ENCODE peak calls at places on chromosome 20, in five cellular contexts. N is stomach, K is transverse colon, T is heart left ventricle, E is IMR-90. F is an unnamed sample. For H3K27me3 and H3K4me1, the result is how much of the 10 kb centered on the place peaks cover.

GRCh38 chr20:64065973-64066341 is 3.0 kb downstream of the TCEA2 start:
- DNase-seq in N (no peak), K (peak), T (no peak), E (peak), F (no peak)

GRCh38 chr20:51331466-51331865 is 211.1 kb downstream of the NFATC2 start:
- DNase-seq in N (no peak), K (no peak), T (no peak), E (peak), F (no peak)

GRCh38 chr20:13102237-13102636 is 93.5 kb downstream of the SPTLC3 start:
- DNase-seq in N (no peak), K (no peak), T (no peak), E (peak), F (no peak)

GRCh38 chr20:35695245-35695749 is 3.9 kb downstream of the NFS1 start:
- DNase-seq in N (peak), K (no peak), T (no peak), E (no peak), F (no peak)

GRCh38 chr20:62897666-62898065 is 28.6 kb downstream of the DIDO1 start:
- DNase-seq in N (no peak), K (no peak), T (no peak), E (no peak), F (no peak)

GRCh38 chr20:32674362-32674789 is 635 bp upstream of the C20orf203 start:
- DNase-seq in N (peak), K (peak), T (no peak), E (peak), F (peak)

GRCh38 chr20:18984238-18985200 is 170.9 kb downstream of the SCP2D1 start:
- DNase-seq in N (no peak), K (no peak), T (no peak), E (no peak), F (no peak)

GRCh38 chr20:63082308-63082938 is 75.7 kb upstream of the BHLHE23 start:
- DNase-seq in N (peak), K (no peak), T (peak), E (peak), F (no peak)

GRCh38 chr20:13200767-13201500 is 20.1 kb upstream of the ISM1 start:
- DNase-seq in N (no peak), K (no peak), T (no peak), E (no peak), F (no peak)

GRCh38 chr20:10672579-10673127 is 1.1 kb downstream of the JAG1 start:
- DNase-seq in N (peak), K (peak), T (peak), E (peak), F (no peak)

GRCh38 chr20:63639093-63639860 is 12.4 kb upstream of the GMEB2 start:
- DNase-seq in N (peak), K (peak), T (peak), E (no peak), F (no peak)

GRCh38 chr20:50283922-50284810 is 93.5 kb downstream of the CEBPB start:
- DNase-seq in N (peak), K (peak), T (no peak), E (peak), F (peak)

GRCh38 chr20:44496976-44497375 is 21.3 kb downstream of the TTPAL start:
- DNase-seq in N (no peak), K (no peak), T (no peak), E (peak), F (no peak)

GRCh38 chr20:36891211-36891610 is 15.3 kb downstream of the TLDC2 start:
- DNase-seq in N (no peak), K (no peak), T (no peak), E (no peak), F (no peak)

GRCh38 chr20:63958964-63959698 is 2.9 kb upstream of the UCKL1 start:
- DNase-seq in N (no peak), K (no peak), T (no peak), E (no peak), F (no peak)

GRCh38 chr20:19783966-19784401 is 25.9 kb downstream of the RIN2 start:
- DNase-seq in N (peak), K (no peak), T (peak), E (peak), F (peak)

GRCh38 chr20:7123457-7123856 is 356.0 kb downstream of the BMP2 start:
- DNase-seq in N (no peak), K (no peak), T (peak), E (no peak), F (no peak)

GRCh38 chr20:44111712-44112335 is 75.2 kb downstream of the JPH2 start:
- DNase-seq in N (no peak), K (peak), T (no peak), E (peak), F (peak)

GRCh38 chr20:15867899-15868298 is 705.3 kb downstream of the KIF16B start:
- DNase-seq in N (no peak), K (no peak), T (no peak), E (no peak), F (no peak)

GRCh38 chr20:58447733-58448391 is 58.8 kb downstream of the VAPB start:
- DNase-seq in N (peak), K (peak), T (no peak), E (peak), F (peak)

GRCh38 chr20:51980277-51980676 is 178.0 kb upstream of the SALL4 start:
- DNase-seq in N (no peak), K (no peak), T (no peak), E (no peak), F (no peak)

GRCh38 chr20:6501061-6501460 is 266.4 kb upstream of the BMP2 start:
- DNase-seq in N (no peak), K (no peak), T (no peak), E (peak), F (no peak)

GRCh38 chr20:3239867-3240775 is 1.1 kb upstream of the SLC4A11 start:
- DNase-seq in N (no peak), K (no peak), T (no peak), E (no peak), F (no peak)

GRCh38 chr20:63940071-63940471 is 16.1 kb downstream of the UCKL1 start:
- DNase-seq in N (no peak), K (no peak), T (no peak), E (no peak), F (no peak)

GRCh38 chr20:57770852-57771746 is 61.3 kb upstream of the PMEPA1 start:
- DNase-seq in N (no peak), K (no peak), T (no peak), E (no peak), F (no peak)

GRCh38 chr20:57840504-57841296 is 130.9 kb upstream of the PMEPA1 start:
- DNase-seq in N (no peak), K (no peak), T (no peak), E (no peak), F (no peak)

GRCh38 chr20:37505263-37506165 is 15.5 kb upstream of the NNAT start:
- DNase-seq in N (no peak), K (no peak), T (no peak), E (no peak), F (no peak)

GRCh38 chr20:11217322-11217989 is 543.7 kb upstream of the JAG1 start:
- DNase-seq in N (no peak), K (no peak), T (no peak), E (peak), F (no peak)

GRCh38 chr20:63071541-63072181 is 64.9 kb upstream of the BHLHE23 start:
- DNase-seq in N (no peak), K (no peak), T (no peak), E (peak), F (no peak)

GRCh38 chr20:51008718-51009117 is 14.2 kb downstream of the KCNG1 start:
- DNase-seq in N (peak), K (peak), T (no peak), E (no peak), F (no peak)

GRCh38 chr20:1273366-1273765 is 7.3 kb downstream of the SNPH start:
- DNase-seq in N (no peak), K (no peak), T (no peak), E (no peak), F (no peak)

GRCh38 chr20:57666834-57667157 is 43.0 kb downstream of the PMEPA1 start:
- DNase-seq in N (no peak), K (no peak), T (no peak), E (no peak), F (no peak)

GRCh38 chr20:50636601-50637539 is 54.5 kb downstream of the RIPOR3 start:
- DNase-seq in N (no peak), K (no peak), T (no peak), E (peak), F (no peak)

GRCh38 chr20:4581838-4582237 is 139.9 kb upstream of the PRND start:
- DNase-seq in N (no peak), K (no peak), T (no peak), E (no peak), F (no peak)

GRCh38 chr20:4574356-4574690 is 147.4 kb upstream of the PRND start:
- DNase-seq in N (no peak), K (no peak), T (no peak), E (no peak), F (no peak)

GRCh38 chr20:4573564-4574355 is 147.9 kb upstream of the PRND start:
- DNase-seq in N (no peak), K (no peak), T (no peak), E (peak), F (no peak)

GRCh38 chr20:4578375-4578774 is 143.3 kb upstream of the PRND start:
- DNase-seq in N (no peak), K (no peak), T (no peak), E (no peak), F (no peak)
- H3K27me3 ChIP-seq in N (under half), K (under half), T (under half), E (under half), F (under half)

GRCh38 chr20:48926816-48927215 is 5.3 kb downstream of the ARFGEF2 start:
- DNase-seq in N (no peak), K (no peak), T (no peak), E (no peak), F (no peak)
- H3K4me1 ChIP-seq in N (half or more), K (under half), T (half or more), E (under half), F (under half)

GRCh38 chr20:39630215-39630614 is 668.1 kb downstream of the DHX35 start:
- DNase-seq in N (no peak), K (no peak), T (no peak), E (no peak), F (no peak)

GRCh38 chr20:39632176-39632575 is 670.0 kb downstream of the DHX35 start:
- DNase-seq in N (no peak), K (no peak), T (no peak), E (no peak), F (no peak)

GRCh38 chr20:39633689-39634088 is 671.5 kb downstream of the DHX35 start:
- DNase-seq in N (no peak), K (no peak), T (no peak), E (no peak), F (no peak)

GRCh38 chr20:39631557-39631956 is 669.4 kb downstream of the DHX35 start:
- DNase-seq in N (no peak), K (no peak), T (no peak), E (no peak), F (no peak)

GRCh38 chr20:39632757-39633156 is 670.6 kb downstream of the DHX35 start:
- DNase-seq in N (no peak), K (no peak), T (no peak), E (no peak), F (no peak)
- TF ChIP-seq POLR2A in N (no peak), K (no peak), T (no peak), E (no peak), F (no peak)

DNA sequence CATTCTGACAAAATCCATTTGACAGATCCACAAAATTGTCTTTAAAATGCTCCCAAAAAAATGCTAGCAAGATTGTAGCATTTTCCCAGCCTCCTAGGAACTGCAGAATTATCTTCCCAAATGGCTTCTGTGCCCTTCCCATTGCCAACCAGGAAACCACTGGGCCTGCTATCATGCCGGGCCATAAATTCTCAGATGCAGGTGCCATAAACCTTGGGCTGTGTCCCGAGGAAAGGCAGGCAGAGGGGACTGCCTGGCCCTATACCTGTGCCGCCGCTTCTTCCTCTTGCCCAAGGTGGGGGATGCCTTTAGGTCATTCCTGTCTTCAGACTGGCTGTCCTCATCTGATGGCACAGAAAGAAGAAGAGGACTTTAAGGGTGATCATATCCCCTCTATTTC is 2.8 kb downstream of the VSX1 start:
- DNase-seq in N (peak), K (peak), T (no peak), E (no peak), F (no peak)
- H3K27me3 ChIP-seq in N (half or more), K (half or more), T (half or more), E (half or more), F (under half)

DNA sequence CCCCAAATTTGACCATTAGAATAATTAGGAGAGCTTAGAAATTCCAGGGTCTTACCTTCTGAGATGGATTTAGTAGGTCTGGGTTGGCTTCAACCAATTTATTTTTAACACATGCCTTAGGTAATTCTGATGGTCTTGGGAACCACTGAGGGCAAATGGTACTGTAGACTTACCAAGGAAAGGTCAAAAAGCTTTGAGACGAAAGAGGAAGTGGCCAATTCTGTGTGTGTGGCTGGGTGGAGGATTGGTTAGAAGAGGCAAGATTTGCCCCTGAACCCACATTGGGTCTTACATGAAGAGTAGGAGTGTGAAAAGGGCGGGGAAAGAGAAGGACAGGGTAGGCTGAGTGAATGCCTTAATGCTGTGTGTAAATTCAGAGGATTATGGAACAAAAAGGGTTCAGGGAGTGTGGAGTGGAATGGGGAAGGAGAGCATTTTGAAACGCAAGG is 2.7 kb downstream of the ITCH start:
- DNase-seq in N (no peak), K (no peak), T (no peak), E (no peak), F (no peak)
- H3K4me1 ChIP-seq in N (half or more), K (under half), T (half or more), E (under half), F (under half)

DNA sequence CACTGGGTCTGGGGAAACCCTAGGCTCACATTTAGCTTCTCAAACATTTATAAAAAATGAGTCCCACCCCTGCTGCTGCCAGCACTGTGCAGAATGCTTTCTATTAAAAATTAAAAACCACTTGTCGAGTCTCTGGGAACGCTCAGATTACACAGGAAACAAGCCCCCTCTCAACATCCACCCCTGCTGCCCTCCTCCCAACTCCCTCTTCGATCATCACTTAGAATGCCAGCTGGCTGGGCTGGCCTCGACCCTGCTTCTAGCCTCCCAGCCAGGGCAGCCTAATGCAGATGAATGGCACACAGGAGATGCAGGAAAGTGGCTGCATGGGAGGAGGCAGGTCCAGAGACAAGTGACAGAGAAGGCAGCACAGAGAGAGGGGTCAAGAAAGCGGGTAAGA is 75.7 kb downstream of the CDH22 start:
- DNase-seq in N (no peak), K (no peak), T (no peak), E (no peak), F (no peak)
- TF ChIP-seq POLR2A in N (no peak), K (no peak), T (no peak), E (no peak), F (no peak)